ENCODE peak calls at places on chromosomes 1 and 21, in five cellular contexts. One of them, this sample, is unnamed.

GRCh38 chr21:42093991-42094417 is 22.9 kb downstream of the UMODL1 start:
- DNase-seq in HCT116: no peak
- DNase-seq in K562: no peak
- DNase-seq in SK-N-SH: no peak
- DNase-seq in GM12878: no peak
- DNase-seq in this sample: no peak

GRCh38 chr1:210706246-210706645 is 377.5 kb downstream of the HHAT start:
- DNase-seq in K562: no peak
- DNase-seq in GM12878: no peak
- DNase-seq in SK-N-SH: no peak
- DNase-seq in HCT116: no peak
- DNase-seq in this sample: no peak

GRCh38 chr1:18640228-18641004 is 9.8 kb downstream of the PAX7 start:
- DNase-seq in SK-N-SH: peak
- DNase-seq in K562: no peak
- DNase-seq in HCT116: no peak
- DNase-seq in GM12878: no peak
- DNase-seq in this sample: no peak

GRCh38 chr1:203263496-203263895 is 34.0 kb upstream of the CHIT1 start:
- DNase-seq in HCT116: no peak
- DNase-seq in K562: no peak
- DNase-seq in SK-N-SH: no peak
- DNase-seq in GM12878: no peak
- DNase-seq in this sample: no peak

GRCh38 chr1:161216945-161217712 is 2.0 kb downstream of the FCER1G start:
- DNase-seq in HCT116: no peak
- DNase-seq in K562: no peak
- DNase-seq in GM12878: peak
- DNase-seq in SK-N-SH: no peak
- DNase-seq in this sample: no peak

GRCh38 chr1:9466780-9467755 is 72.2 kb upstream of the SLC25A33 start:
- DNase-seq in HCT116: no peak
- DNase-seq in K562: no peak
- DNase-seq in GM12878: no peak
- DNase-seq in SK-N-SH: no peak
- DNase-seq in this sample: no peak

GRCh38 chr1:64531057-64531456 is 61.1 kb downstream of the CACHD1 start:
- DNase-seq in K562: no peak
- DNase-seq in HCT116: no peak
- DNase-seq in SK-N-SH: no peak
- DNase-seq in GM12878: no peak
- DNase-seq in this sample: no peak

GRCh38 chr21:28639742-28640141 is 352.9 kb downstream of the LTN1 start:
- DNase-seq in K562: no peak
- DNase-seq in HCT116: no peak
- DNase-seq in SK-N-SH: no peak
- DNase-seq in GM12878: no peak
- DNase-seq in this sample: no peak

GRCh38 chr1:76068953-76069561 is 5.5 kb upstream of the ST6GALNAC3 start:
- DNase-seq in GM12878: no peak
- DNase-seq in HCT116: no peak
- DNase-seq in SK-N-SH: no peak
- DNase-seq in K562: no peak
- DNase-seq in this sample: no peak

GRCh38 chr1:20710450-20711284 is 7.1 kb downstream of the KIF17 start:
- DNase-seq in K562: no peak
- DNase-seq in HCT116: no peak
- DNase-seq in GM12878: no peak
- DNase-seq in SK-N-SH: no peak
- DNase-seq in this sample: no peak

GRCh38 chr1:201759194-201759814 is 69.7 kb upstream of the IPO9 start:
- DNase-seq in SK-N-SH: no peak
- DNase-seq in HCT116: no peak
- DNase-seq in GM12878: no peak
- DNase-seq in K562: no peak
- DNase-seq in this sample: no peak

GRCh38 chr1:109610609-109611307 is 8.7 kb downstream of the GNAT2 start:
- DNase-seq in GM12878: no peak
- DNase-seq in HCT116: no peak
- DNase-seq in K562: no peak
- DNase-seq in SK-N-SH: no peak
- DNase-seq in this sample: no peak

GRCh38 chr21:31509108-31510017 is 150.1 kb upstream of the SOD1 start:
- DNase-seq in K562: peak
- DNase-seq in SK-N-SH: no peak
- DNase-seq in GM12878: peak
- DNase-seq in HCT116: peak
- DNase-seq in this sample: no peak

GRCh38 chr1:168091063-168091462 is 45.7 kb downstream of the GPR161 start:
- DNase-seq in SK-N-SH: no peak
- DNase-seq in K562: no peak
- DNase-seq in GM12878: no peak
- DNase-seq in HCT116: no peak
- DNase-seq in this sample: no peak

GRCh38 chr1:176073524-176074157 is 133.4 kb downstream of the COP1 start:
- DNase-seq in GM12878: peak
- DNase-seq in SK-N-SH: peak
- DNase-seq in HCT116: peak
- DNase-seq in K562: peak
- DNase-seq in this sample: peak

GRCh38 chr1:168510595-168510918 is 33.2 kb downstream of the XCL2 start:
- DNase-seq in HCT116: no peak
- DNase-seq in GM12878: no peak
- DNase-seq in SK-N-SH: no peak
- DNase-seq in K562: no peak
- DNase-seq in this sample: no peak

GRCh38 chr21:41973861-41974751 is 20.3 kb upstream of the C2CD2 start:
- DNase-seq in HCT116: no peak
- DNase-seq in GM12878: no peak
- DNase-seq in SK-N-SH: no peak
- DNase-seq in K562: no peak
- DNase-seq in this sample: peak

GRCh38 chr21:31732891-31733520 is 1.1 kb upstream of the SCAF4 start:
- DNase-seq in HCT116: no peak
- DNase-seq in GM12878: no peak
- DNase-seq in K562: peak
- DNase-seq in SK-N-SH: peak
- DNase-seq in this sample: no peak

GRCh38 chr21:36430841-36431240 is 45.6 kb downstream of the CHAF1B start:
- DNase-seq in HCT116: no peak
- DNase-seq in SK-N-SH: no peak
- DNase-seq in GM12878: no peak
- DNase-seq in K562: no peak
- DNase-seq in this sample: no peak

GRCh38 chr21:35420658-35421057 is 371.6 kb upstream of the RUNX1 start:
- DNase-seq in GM12878: no peak
- DNase-seq in K562: no peak
- DNase-seq in SK-N-SH: no peak
- DNase-seq in HCT116: no peak
- DNase-seq in this sample: no peak
- TF ChIP-seq JUND in GM12878: no peak
- TF ChIP-seq JUND in K562: no peak
- TF ChIP-seq JUND in SK-N-SH: no peak
- TF ChIP-seq JUND in HCT116: no peak
- TF ChIP-seq JUND in this sample: no peak

DNA sequence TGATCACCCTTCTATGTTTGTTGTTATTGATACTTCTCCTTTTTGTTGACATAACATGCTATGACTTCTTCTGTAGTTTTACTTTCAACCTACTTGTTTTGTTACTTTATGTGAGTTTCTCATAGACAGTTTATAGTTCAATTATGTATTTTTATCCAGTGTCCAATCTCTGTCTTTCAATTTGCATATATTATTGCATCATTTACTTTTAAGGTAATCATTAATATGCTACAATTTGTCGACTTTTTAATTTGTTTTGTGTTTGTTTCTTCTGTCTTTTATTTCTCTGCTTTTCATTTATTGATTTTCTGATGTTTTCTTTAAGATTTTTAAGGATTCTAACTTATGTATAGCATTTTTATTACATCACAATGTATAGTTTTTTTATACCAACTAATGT is 10.3 kb downstream of the OR13G1 start:
- DNase-seq in K562: no peak
- DNase-seq in SK-N-SH: no peak
- DNase-seq in HCT116: no peak
- DNase-seq in GM12878: no peak
- DNase-seq in this sample: no peak
- TF ChIP-seq JUND in K562: no peak
- TF ChIP-seq JUND in SK-N-SH: no peak
- TF ChIP-seq JUND in HCT116: no peak
- TF ChIP-seq JUND in GM12878: no peak
- TF ChIP-seq JUND in this sample: no peak

DNA sequence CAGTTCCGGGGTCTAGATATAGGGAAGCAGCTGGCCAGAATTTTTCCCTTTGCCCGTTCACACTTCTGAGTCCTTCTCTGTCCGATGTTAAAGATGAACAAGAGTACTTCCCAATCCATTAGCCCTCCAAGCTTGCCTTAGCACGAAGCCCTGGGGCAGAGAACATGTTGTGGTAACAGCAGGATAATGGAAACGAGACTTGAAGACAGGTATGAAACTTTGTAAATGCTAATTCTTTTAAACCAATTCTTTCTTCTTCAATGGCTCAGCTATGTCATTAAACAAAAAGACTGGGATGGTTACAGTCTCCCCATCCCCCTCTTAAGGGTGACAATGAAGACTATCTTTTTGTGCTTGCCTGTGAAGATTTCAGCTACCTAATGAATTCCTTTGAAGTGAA is 218.5 kb downstream of the PLA2G4A start:
- DNase-seq in HCT116: no peak
- DNase-seq in GM12878: no peak
- DNase-seq in SK-N-SH: no peak
- DNase-seq in K562: no peak
- DNase-seq in this sample: no peak
- TF ChIP-seq JUND in HCT116: no peak
- TF ChIP-seq JUND in GM12878: no peak
- TF ChIP-seq JUND in SK-N-SH: no peak
- TF ChIP-seq JUND in K562: no peak
- TF ChIP-seq JUND in this sample: no peak

DNA sequence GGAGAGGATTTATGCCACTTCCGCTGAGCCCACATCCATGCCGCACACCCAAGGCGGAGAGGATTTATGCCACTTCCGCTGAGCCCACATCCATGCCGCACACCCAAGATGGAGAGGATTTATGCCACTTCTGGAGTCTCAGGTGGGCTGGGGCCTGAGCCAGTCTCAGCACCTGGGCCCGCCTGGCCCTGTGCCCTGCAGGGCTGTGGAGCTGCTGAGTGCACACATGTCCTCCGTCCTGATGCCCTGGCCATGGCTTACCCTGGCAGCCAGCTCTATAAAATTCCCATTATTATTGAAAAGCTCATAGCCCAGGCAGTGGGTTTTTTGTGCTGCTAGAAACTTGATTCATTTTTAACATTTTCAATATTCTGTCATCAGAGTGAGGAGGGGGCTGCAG is 89.8 kb upstream of the TMEM51 start:
- DNase-seq in HCT116: no peak
- DNase-seq in SK-N-SH: no peak
- DNase-seq in K562: no peak
- DNase-seq in GM12878: no peak
- DNase-seq in this sample: no peak
- TF ChIP-seq JUND in HCT116: no peak
- TF ChIP-seq JUND in SK-N-SH: no peak
- TF ChIP-seq JUND in K562: no peak
- TF ChIP-seq JUND in GM12878: no peak
- TF ChIP-seq JUND in this sample: no peak

GRCh38 chr1:41285818-41286217 is 43.7 kb upstream of the SCMH1 start:
- DNase-seq in K562: no peak
- DNase-seq in SK-N-SH: no peak
- DNase-seq in GM12878: no peak
- DNase-seq in HCT116: no peak
- DNase-seq in this sample: no peak

GRCh38 chr1:41280189-41281032 is 38.3 kb upstream of the SCMH1 start:
- DNase-seq in SK-N-SH: no peak
- DNase-seq in GM12878: no peak
- DNase-seq in K562: no peak
- DNase-seq in HCT116: no peak
- DNase-seq in this sample: peak

GRCh38 chr1:41281367-41281766 is 39.3 kb upstream of the SCMH1 start:
- DNase-seq in HCT116: no peak
- DNase-seq in K562: no peak
- DNase-seq in SK-N-SH: no peak
- DNase-seq in GM12878: no peak
- DNase-seq in this sample: no peak

GRCh38 chr1:41284121-41284520 is 42.0 kb upstream of the SCMH1 start:
- DNase-seq in K562: no peak
- DNase-seq in HCT116: no peak
- DNase-seq in SK-N-SH: no peak
- DNase-seq in GM12878: no peak
- DNase-seq in this sample: no peak

GRCh38 chr1:41282679-41283317 is 40.7 kb upstream of the SCMH1 start:
- DNase-seq in GM12878: no peak
- DNase-seq in SK-N-SH: peak
- DNase-seq in HCT116: peak
- DNase-seq in K562: peak
- DNase-seq in this sample: peak
- TF ChIP-seq JUND in GM12878: no peak
- TF ChIP-seq JUND in SK-N-SH: no peak
- TF ChIP-seq JUND in HCT116: no peak
- TF ChIP-seq JUND in K562: no peak
- TF ChIP-seq JUND in this sample: no peak